ENCODE peak calls at places on chromosomes 7 and 10, in seven cellular contexts. G, H, M, C, X, L and E are unnamed samples. For H3K9me3, the result is how much of the 10 kb centered on the place peaks cover.

GRCh38 chr7:36598056-36598675 is 126.1 kb downstream of the AOAH start:
- DNase-seq in G (peak), H (no peak), M (no peak), C (no peak), X (no peak), L (peak), E (no peak)

GRCh38 chr7:5177060-5177459 is 13.0 kb upstream of the WIPI2 start:
- DNase-seq in G (peak), H (peak), M (peak), C (peak), X (peak), L (no peak), E (no peak)

GRCh38 chr7:23616593-23616992 is 19.4 kb downstream of the CCDC126 start:
- DNase-seq in G (no peak), H (no peak), M (no peak), C (no peak), X (no peak), L (no peak), E (no peak)

GRCh38 chr10:105974803-105975456 is 1189.6 kb downstream of the SORCS1 start:
- DNase-seq in G (peak), H (peak), M (no peak), C (peak), X (no peak), L (peak), E (no peak)

GRCh38 chr10:9010093-9010492 is 955.6 kb downstream of the GATA3 start:
- DNase-seq in G (no peak), H (no peak), M (no peak), C (no peak), X (no peak), L (peak), E (no peak)

GRCh38 chr7:102288285-102288930 is 1.7 kb downstream of the SH2B2 start:
- DNase-seq in G (no peak), H (no peak), M (no peak), C (no peak), X (no peak), L (no peak), E (no peak)

GRCh38 chr10:50260791-50261281 is 9.5 kb upstream of the ASAH2 start:
- DNase-seq in G (peak), H (no peak), M (no peak), C (no peak), X (no peak), L (no peak), E (no peak)

GRCh38 chr10:110013615-110014293 is 6.0 kb downstream of the ADD3 start:
- DNase-seq in G (no peak), H (no peak), M (no peak), C (no peak), X (no peak), L (no peak), E (no peak)

GRCh38 chr7:151520419-151521229 is 929 bp upstream of the RHEB start:
- DNase-seq in G (no peak), H (peak), M (peak), C (peak), X (peak), L (no peak), E (peak)

GRCh38 chr7:104971290-104972071 is 42.5 kb upstream of the KMT2E start:
- DNase-seq in G (peak), H (no peak), M (no peak), C (no peak), X (no peak), L (no peak), E (no peak)

GRCh38 chr7:99772565-99772964 is 11.4 kb downstream of the CYP3A4 start:
- DNase-seq in G (no peak), H (no peak), M (no peak), C (no peak), X (no peak), L (no peak), E (no peak)

GRCh38 chr7:98852826-98853225 is 17.0 kb downstream of the TMEM130 start:
- DNase-seq in G (peak), H (no peak), M (no peak), C (no peak), X (no peak), L (no peak), E (no peak)

GRCh38 chr7:155788616-155789000 is 23.7 kb downstream of the SHH start:
- DNase-seq in G (no peak), H (no peak), M (no peak), C (no peak), X (peak), L (no peak), E (no peak)

GRCh38 chr7:36155811-36156361 is 2.8 kb downstream of the EEPD1 start:
- DNase-seq in G (peak), H (peak), M (no peak), C (peak), X (no peak), L (peak), E (no peak)

GRCh38 chr7:133358728-133359127 is 105.8 kb downstream of the EXOC4 start:
- DNase-seq in G (peak), H (no peak), M (no peak), C (no peak), X (no peak), L (no peak), E (no peak)

GRCh38 chr7:94274828-94275227 is 119.9 kb upstream of the COL1A2 start:
- DNase-seq in G (no peak), H (no peak), M (no peak), C (no peak), X (no peak), L (no peak), E (no peak)

GRCh38 chr10:91197044-91197651 is 23.3 kb upstream of the PCGF5 start:
- DNase-seq in G (peak), H (no peak), M (no peak), C (no peak), X (no peak), L (no peak), E (no peak)

GRCh38 chr7:106811472-106811871 is 53.6 kb upstream of the PIK3CG start:
- DNase-seq in G (no peak), H (no peak), M (no peak), C (no peak), X (no peak), L (no peak), E (no peak)

GRCh38 chr10:21830037-21830436 is 173.5 kb downstream of the DNAJC1 start:
- DNase-seq in G (no peak), H (no peak), M (no peak), C (no peak), X (no peak), L (no peak), E (no peak)
- H3K9me3 ChIP-seq in G (under half), H (under half), M (under half), C (half or more), X (under half), L (under half), E (under half)

DNA sequence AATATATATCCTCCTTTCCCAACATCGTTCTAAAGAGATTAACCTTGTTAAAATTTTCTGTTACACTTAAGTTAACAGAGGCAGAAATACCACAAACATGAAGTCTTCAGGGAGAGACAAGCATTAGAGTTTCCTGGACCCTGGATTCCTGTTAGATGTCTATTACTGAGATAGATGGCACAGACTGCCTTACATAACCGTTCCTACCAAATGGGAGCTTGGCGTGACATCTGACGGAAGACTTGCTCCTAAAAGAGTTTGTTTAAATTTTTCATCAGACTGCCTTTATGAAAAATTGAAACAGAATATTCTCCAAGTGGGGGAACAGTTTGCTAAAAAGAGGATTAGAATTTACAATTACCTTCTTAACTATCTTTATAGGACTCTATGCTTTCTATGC is 22.7 kb downstream of the ANK3 start:
- DNase-seq in G (no peak), H (no peak), M (no peak), C (no peak), X (no peak), L (no peak), E (no peak)
- H3K9me3 ChIP-seq in G (under half), H (under half), M (under half), C (under half), X (under half), L (under half), E (under half)

GRCh38 chr7:72336887-72337821 is 75.0 kb downstream of the CALN1 start:
- DNase-seq in G (no peak), H (peak), M (no peak), C (no peak), X (no peak), L (peak), E (no peak)

GRCh38 chr7:72337822-72338167 is 74.3 kb downstream of the CALN1 start:
- DNase-seq in G (no peak), H (peak), M (no peak), C (no peak), X (no peak), L (no peak), E (no peak)

GRCh38 chr7:72335561-72336381 is 76.4 kb downstream of the CALN1 start:
- DNase-seq in G (no peak), H (no peak), M (no peak), C (no peak), X (no peak), L (peak), E (no peak)

GRCh38 chr7:72334733-72335132 is 77.4 kb downstream of the CALN1 start:
- DNase-seq in G (no peak), H (no peak), M (no peak), C (no peak), X (no peak), L (no peak), E (no peak)

DNA sequence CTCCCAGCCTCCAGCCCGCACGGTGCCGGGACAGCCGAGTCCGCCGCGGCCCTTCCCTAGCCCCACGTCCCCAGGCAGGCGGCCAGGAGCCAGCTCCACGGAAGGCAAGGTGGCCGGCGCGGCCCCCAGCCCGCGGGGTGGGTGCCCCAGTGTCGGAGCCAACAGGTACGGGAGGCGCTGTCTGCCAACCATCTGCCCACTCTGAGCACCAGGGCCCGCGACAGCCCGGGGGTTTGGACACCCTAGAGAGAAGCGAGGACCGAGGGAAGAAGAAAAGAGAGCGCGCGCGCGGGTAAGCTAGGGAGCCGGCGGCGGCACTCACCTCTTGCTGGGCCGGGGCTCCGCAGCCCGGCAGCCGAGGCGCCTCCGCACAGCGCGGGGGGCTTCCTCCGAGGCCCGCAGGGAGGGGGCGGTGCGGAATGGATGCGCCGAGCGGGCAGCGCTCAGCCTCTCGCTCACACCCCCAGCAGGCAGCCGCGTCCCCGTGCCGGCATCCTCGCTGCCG is 75.7 kb downstream of the CALN1 start:
- DNase-seq in G (no peak), H (peak), M (no peak), C (no peak), X (no peak), L (peak), E (no peak)
- H3K9me3 ChIP-seq in G (under half), H (under half), M (under half), C (under half), X (under half), L (under half), E (under half)

GRCh38 chr7:64993901-64994300 is 3.1 kb upstream of the ZNF117 start:
- DNase-seq in G (no peak), H (no peak), M (no peak), C (no peak), X (no peak), L (no peak), E (no peak)

GRCh38 chr7:64996305-64996704 is 5.5 kb upstream of the ZNF117 start:
- DNase-seq in G (no peak), H (no peak), M (no peak), C (no peak), X (no peak), L (no peak), E (no peak)

GRCh38 chr7:64992971-64993370 is 2.1 kb upstream of the ZNF117 start:
- DNase-seq in G (no peak), H (no peak), M (no peak), C (no peak), X (no peak), L (no peak), E (no peak)

GRCh38 chr7:64990216-64990615 is 620 bp downstream of the ZNF117 start:
- DNase-seq in G (no peak), H (no peak), M (no peak), C (no peak), X (no peak), L (no peak), E (no peak)

GRCh38 chr7:64990936-64991335 is at the start of gene ZNF117:
- DNase-seq in G (no peak), H (no peak), M (no peak), C (no peak), X (no peak), L (no peak), E (no peak)
- H3K9me3 ChIP-seq in G (under half), H (under half), M (under half), C (half or more), X (under half), L (under half), E (under half)

GRCh38 chr10:35435824-35436223 is 99.5 kb downstream of the CCNY start:
- DNase-seq in G (no peak), H (no peak), M (no peak), C (no peak), X (no peak), L (no peak), E (no peak)
- H3K9me3 ChIP-seq in G (under half), H (under half), M (under half), C (under half), X (under half), L (under half), E (under half)

GRCh38 chr10:5165738-5166137 is 19.2 kb downstream of the AKR1C8 start:
- DNase-seq in G (peak), H (no peak), M (no peak), C (no peak), X (no peak), L (no peak), E (no peak)
- H3K9me3 ChIP-seq in G (under half), H (under half), M (under half), C (half or more), X (under half), L (under half), E (under half)

DNA sequence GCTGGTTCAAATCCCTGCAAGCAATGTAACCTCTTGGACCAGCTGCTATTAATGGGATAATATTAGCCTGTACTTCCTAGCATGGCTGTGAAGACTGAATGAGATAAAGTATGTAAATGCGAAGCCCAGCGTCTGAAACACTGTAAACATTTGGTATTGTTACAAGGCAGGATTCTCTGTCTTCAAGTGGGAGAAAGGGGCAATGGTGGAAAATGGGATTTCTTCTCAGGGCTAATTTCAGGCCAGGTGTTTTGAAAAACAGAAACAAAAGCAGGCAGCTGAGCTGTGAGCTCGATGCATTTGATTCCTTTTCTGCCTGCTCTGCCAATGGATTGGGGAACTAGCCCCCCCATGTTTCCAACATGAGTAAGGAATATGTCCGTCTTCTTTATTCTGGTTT is 732.1 kb upstream of the AUTS2 start:
- DNase-seq in G (no peak), H (no peak), M (no peak), C (no peak), X (no peak), L (no peak), E (no peak)
- H3K9me3 ChIP-seq in G (under half), H (under half), M (under half), C (under half), X (under half), L (under half), E (under half)

GRCh38 chr10:34104829-34105572 is 710.1 kb downstream of the PARD3 start:
- DNase-seq in G (no peak), H (no peak), M (no peak), C (no peak), X (no peak), L (no peak), E (no peak)

GRCh38 chr10:34109481-34109880 is 705.6 kb downstream of the PARD3 start:
- DNase-seq in G (no peak), H (no peak), M (no peak), C (no peak), X (no peak), L (no peak), E (no peak)

GRCh38 chr10:34107623-34108516 is 707.2 kb downstream of the PARD3 start:
- DNase-seq in G (no peak), H (no peak), M (no peak), C (no peak), X (no peak), L (no peak), E (no peak)

GRCh38 chr10:34102917-34103506 is 712.1 kb downstream of the PARD3 start:
- DNase-seq in G (peak), H (no peak), M (no peak), C (no peak), X (no peak), L (no peak), E (no peak)

GRCh38 chr10:34106356-34106885 is 708.7 kb downstream of the PARD3 start:
- DNase-seq in G (no peak), H (no peak), M (no peak), C (no peak), X (no peak), L (no peak), E (no peak)
- H3K9me3 ChIP-seq in G (under half), H (under half), M (under half), C (under half), X (under half), L (under half), E (under half)

GRCh38 chr7:107898997-107899594 is 8.1 kb downstream of the DLD start:
- DNase-seq in G (no peak), H (no peak), M (no peak), C (no peak), X (no peak), L (no peak), E (no peak)
- H3K9me3 ChIP-seq in G (under half), H (under half), M (under half), C (under half), X (under half), L (under half), E (under half)

GRCh38 chr7:157567666-157568065 is 230.9 kb downstream of the DNAJB6 start:
- DNase-seq in G (no peak), H (no peak), M (no peak), C (no peak), X (peak), L (no peak), E (no peak)

GRCh38 chr7:157568071-157568784 is 231.4 kb downstream of the DNAJB6 start:
- DNase-seq in G (no peak), H (no peak), M (no peak), C (no peak), X (peak), L (no peak), E (no peak)

GRCh38 chr7:157565981-157566630 is 229.3 kb downstream of the DNAJB6 start:
- DNase-seq in G (no peak), H (peak), M (no peak), C (no peak), X (peak), L (no peak), E (no peak)

GRCh38 chr7:157565201-157565626 is 228.4 kb downstream of the DNAJB6 start:
- DNase-seq in G (no peak), H (no peak), M (no peak), C (no peak), X (peak), L (no peak), E (no peak)

DNA sequence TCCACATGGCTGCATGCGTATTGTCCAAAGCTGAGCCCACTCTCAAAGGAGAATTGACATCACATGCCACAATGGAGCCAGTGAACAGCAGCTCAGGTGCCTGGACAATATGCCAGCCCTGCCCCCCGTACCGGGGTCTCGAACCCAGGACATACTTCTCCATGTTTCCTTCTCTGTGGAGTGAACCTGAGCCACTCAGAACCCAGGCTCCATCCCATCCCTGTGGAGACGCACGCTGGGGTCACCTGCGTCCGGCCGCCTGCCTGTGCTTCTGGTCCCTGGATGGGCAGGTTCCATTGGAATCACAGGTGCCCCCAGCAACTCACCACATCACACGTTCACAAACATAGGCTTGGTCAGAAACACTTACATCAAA is 229.8 kb downstream of the DNAJB6 start:
- DNase-seq in G (no peak), H (peak), M (no peak), C (no peak), X (peak), L (no peak), E (no peak)
- H3K9me3 ChIP-seq in G (under half), H (under half), M (under half), C (under half), X (under half), L (under half), E (under half)